ENCODE peak calls at places on chromosomes 3 and 15, in five cellular contexts. E is dorsolateral prefrontal cortex, I is fibroblast of villous mesenchyme, T is left lung, J is progenitor cell of endocrine pancreas. K is an unnamed sample.

GRCh38 chr3:128433630-128434185 is 33.0 kb downstream of the DNAJB8 start:
- DNase-seq in E (no peak), I (no peak), T (no peak), J (no peak), K (no peak)

GRCh38 chr15:67114046-67114445 is 48.6 kb downstream of the SMAD3 start:
- DNase-seq in E (no peak), I (no peak), T (no peak), J (no peak), K (no peak)

GRCh38 chr15:94930945-94931344 is 699.6 kb downstream of the MCTP2 start:
- DNase-seq in E (no peak), I (no peak), T (no peak), J (no peak), K (no peak)

GRCh38 chr15:70538278-70538677 is 225.1 kb downstream of the UACA start:
- DNase-seq in E (no peak), I (no peak), T (no peak), J (no peak), K (no peak)

GRCh38 chr3:104132566-104132997 is 1234.1 kb upstream of the ALCAM start:
- DNase-seq in E (no peak), I (no peak), T (no peak), J (no peak), K (no peak)

GRCh38 chr3:23926736-23927135 is 9.8 kb downstream of the RPL15 start:
- DNase-seq in E (no peak), I (no peak), T (no peak), J (no peak), K (no peak)

GRCh38 chr3:43289401-43289800 is 3.1 kb downstream of the SNRK start:
- DNase-seq in E (no peak), I (peak; percentile 85), T (no peak), J (no peak), K (no peak)

GRCh38 chr15:44501768-44502366 is 35.1 kb upstream of the EIF3J start:
- DNase-seq in E (no peak), I (peak; percentile 66), T (no peak), J (no peak), K (no peak)

GRCh38 chr3:15982667-15983145 is 184.9 kb upstream of the ANKRD28 start:
- DNase-seq in E (peak; percentile 54), I (peak; percentile 79), T (peak; percentile 42), J (no peak), K (no peak)

GRCh38 chr3:162586591-162586990 is 1090.0 kb downstream of the OTOL1 start:
- DNase-seq in E (no peak), I (peak; percentile 85), T (no peak), J (no peak), K (no peak)

GRCh38 chr3:189735913-189736312 is 104.7 kb downstream of the TP63 start:
- DNase-seq in E (no peak), I (no peak), T (no peak), J (no peak), K (no peak)

GRCh38 chr3:8966150-8966819 is 3.0 kb upstream of the RAD18 start:
- DNase-seq in E (no peak), I (no peak), T (no peak), J (no peak), K (no peak)

GRCh38 chr15:79128556-79128955 is 38.0 kb upstream of the RASGRF1 start:
- DNase-seq in E (no peak), I (no peak), T (no peak), J (no peak), K (no peak)

GRCh38 chr15:66404532-66404931 is 17.8 kb downstream of the MAP2K1 start:
- DNase-seq in E (no peak), I (no peak), T (no peak), J (no peak), K (no peak)

GRCh38 chr3:106130384-106131084 is 261.7 kb upstream of the CBLB start:
- DNase-seq in E (no peak), I (peak; percentile 80), T (no peak), J (no peak), K (no peak)

GRCh38 chr3:109265300-109265699 is 51.0 kb downstream of the DPPA2 start:
- DNase-seq in E (no peak), I (peak; percentile 8), T (no peak), J (no peak), K (no peak)

DNA sequence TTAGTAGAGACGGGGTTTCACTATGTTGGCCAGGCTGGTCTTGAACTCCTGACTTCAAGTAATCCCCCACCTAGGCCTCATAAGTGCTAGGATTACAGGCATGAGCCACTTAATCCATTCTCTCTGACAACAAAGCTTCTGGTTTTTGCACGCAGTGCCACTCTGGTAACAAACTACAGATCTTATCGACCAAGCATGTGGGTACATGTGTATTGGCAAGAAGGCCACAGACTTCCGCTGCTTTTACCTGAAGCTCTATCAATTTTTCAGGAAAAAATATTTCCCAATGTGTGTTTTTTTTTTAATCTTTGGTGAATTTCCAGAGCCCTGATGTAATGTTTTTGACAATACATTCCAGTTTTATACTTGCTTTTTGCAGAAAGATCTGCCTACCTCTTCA is 182.5 kb downstream of the PCCB start:
- DNase-seq in E (no peak), I (no peak), T (no peak), J (no peak), K (no peak)
- TF ChIP-seq CTCF in E (no peak), I (no peak), T (no peak), J (no peak), K (no peak)

GRCh38 chr3:177807150-177807875 is 610.0 kb upstream of the TBL1XR1 start:
- DNase-seq in E (no peak), I (no peak), T (no peak), J (no peak), K (no peak)

GRCh38 chr3:177804032-177804431 is 606.8 kb upstream of the TBL1XR1 start:
- DNase-seq in E (no peak), I (no peak), T (no peak), J (no peak), K (no peak)

GRCh38 chr3:177803495-177803894 is 606.2 kb upstream of the TBL1XR1 start:
- DNase-seq in E (no peak), I (no peak), T (no peak), J (no peak), K (no peak)

GRCh38 chr3:177802151-177802900 is 605.0 kb upstream of the TBL1XR1 start:
- DNase-seq in E (no peak), I (peak; percentile 25), T (no peak), J (no peak), K (no peak)

GRCh38 chr3:177804646-177805045 is 607.4 kb upstream of the TBL1XR1 start:
- DNase-seq in E (no peak), I (no peak), T (no peak), J (no peak), K (no peak)
- TF ChIP-seq CTCF in E (no peak), I (no peak), T (no peak), J (no peak), K (no peak)

DNA sequence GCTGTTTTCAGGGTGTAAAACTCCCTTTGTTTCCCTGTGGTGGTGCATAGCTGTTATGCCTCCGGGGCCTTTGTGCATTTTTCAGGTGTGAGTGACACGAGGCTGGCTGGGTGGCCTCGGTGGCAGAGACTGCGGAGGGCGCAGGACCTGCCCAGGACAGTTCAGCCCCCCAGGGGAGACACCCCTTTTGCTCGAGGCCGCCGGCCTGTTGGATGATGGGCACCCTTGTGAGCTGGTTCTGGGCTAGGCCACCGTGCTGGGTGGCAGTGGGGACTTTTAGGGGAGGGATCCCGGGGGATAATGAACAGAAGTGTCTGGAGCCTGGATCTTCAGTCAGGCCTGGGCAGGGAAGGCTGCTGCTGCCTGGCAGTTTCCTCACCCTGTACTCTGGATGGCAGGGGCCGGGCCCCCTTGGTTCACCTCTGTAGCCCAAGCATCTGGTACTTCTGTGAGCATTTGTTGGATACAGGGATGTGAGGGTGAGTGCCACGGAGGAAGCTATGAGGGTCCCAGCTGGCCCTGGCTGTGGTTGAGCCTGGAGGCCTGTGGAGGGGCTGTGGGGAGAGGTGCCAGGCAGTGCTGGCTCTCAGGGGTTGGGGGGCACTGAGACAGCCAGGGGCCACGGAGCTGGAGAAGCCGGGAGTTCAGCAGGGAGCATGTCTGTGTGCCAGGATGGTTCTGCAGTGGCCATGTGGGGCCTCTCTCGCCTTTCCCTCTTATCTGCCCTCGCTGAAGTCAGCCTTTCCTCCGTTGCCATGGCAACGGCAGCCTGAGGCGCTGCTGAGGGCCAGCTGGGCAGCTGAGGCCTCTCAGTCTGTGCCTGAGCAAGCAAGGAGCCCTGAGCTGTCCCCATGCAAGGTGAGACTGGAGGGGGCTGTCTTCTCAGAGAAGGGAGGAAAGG is 49.0 kb downstream of the KY start:
- DNase-seq in E (peak; percentile 57), I (peak; percentile 65), T (no peak), J (peak; percentile 62), K (peak; percentile 77)
- TF ChIP-seq CTCF in E (no peak), I (no peak), T (no peak), J (no peak), K (no peak)

DNA sequence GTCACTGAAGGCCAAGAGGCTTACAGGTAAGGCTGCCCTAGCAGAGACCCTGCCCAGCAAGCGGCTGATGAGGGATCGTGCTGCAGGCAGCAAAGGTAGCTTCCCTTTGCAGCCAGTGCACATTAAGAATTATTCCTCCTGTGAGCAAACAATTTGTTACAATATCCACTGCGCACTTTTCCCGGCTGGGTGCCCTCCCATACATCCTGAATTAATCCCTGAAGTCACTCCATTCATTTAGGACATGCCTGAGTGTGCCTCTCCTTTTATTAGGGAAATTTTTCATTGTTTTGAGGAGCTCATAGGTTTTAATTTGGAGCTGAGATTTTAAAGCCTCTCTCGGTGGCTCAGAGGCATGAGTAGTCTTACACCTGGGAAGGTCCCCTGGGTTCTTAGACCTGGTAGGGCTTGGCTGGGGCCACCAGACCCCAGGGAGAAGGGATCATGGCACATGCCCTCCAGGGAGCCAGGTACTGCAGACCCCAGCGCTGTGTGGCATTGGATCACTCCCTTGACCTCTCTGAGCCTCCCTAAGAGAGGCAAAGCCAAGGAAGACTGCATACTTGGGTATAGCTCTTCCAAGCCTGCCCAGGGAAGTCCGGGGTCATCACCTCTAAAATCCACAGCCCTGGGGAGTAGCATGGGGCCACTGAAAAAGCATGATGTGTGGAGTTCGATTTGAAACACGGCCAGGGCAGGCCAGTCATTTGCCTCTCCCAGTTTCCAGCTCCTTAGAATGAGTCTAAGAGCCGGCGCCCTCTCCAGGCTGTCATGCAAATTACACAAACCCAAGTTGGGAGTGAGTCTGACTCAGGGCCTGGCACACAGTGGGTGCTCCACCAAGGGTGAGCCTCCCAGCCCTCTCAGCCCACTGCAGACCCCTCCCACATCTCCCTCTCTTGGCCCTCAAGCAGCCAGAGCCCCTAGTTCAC is 151.9 kb upstream of the LINGO1 start:
- DNase-seq in E (no peak), I (peak; percentile 7), T (no peak), J (no peak), K (no peak)
- TF ChIP-seq CTCF in E (peak; percentile 31), I (peak; percentile 43), T (no peak), J (peak; percentile 34), K (peak; percentile 67)

K was measured in chondrocyte.